ENCODE peak calls at places on chromosomes 4 and X, in ten cellular contexts. E is GM12878, G is A549, M is esophagus muscularis mucosa, N is tibial nerve, W is H1, K is suprapubic skin, H is ovary, F is transverse colon, Q is K562. B is an unnamed sample.

GRCh38 chrX:23403849-23404248 is 69.2 kb downstream of the PTCHD1 start:
- DNase-seq in E (no peak), K (no peak), M (no peak), H (no peak), Q (no peak), F (no peak), N (no peak), W (no peak), G (no peak), B (no peak)

GRCh38 chrX:134694935-134695334 is 36.7 kb upstream of the PLAC1 start:
- DNase-seq in G (no peak), K (no peak), F (no peak), H (no peak), N (no peak), W (no peak), M (no peak), Q (no peak), E (no peak), B (no peak)

GRCh38 chr4:40992472-40993298 is 221.7 kb downstream of the APBB2 start:
- DNase-seq in Q (no peak), N (no peak), F (no peak), K (no peak), M (no peak), H (peak), G (no peak), W (no peak), E (peak), B (no peak)

GRCh38 chr4:37389967-37390580 is 145.5 kb downstream of the NWD2 start:
- DNase-seq in N (no peak), E (no peak), G (peak), H (no peak), M (no peak), W (no peak), Q (peak), K (no peak), F (peak), B (no peak)

GRCh38 chr4:65217179-65217578 is 453.1 kb downstream of the EPHA5 start:
- DNase-seq in F (no peak), G (no peak), N (no peak), E (no peak), H (no peak), Q (no peak), M (no peak), K (no peak), W (no peak), B (no peak)

GRCh38 chr4:40699648-40700047 is 50.1 kb upstream of the NSUN7 start:
- DNase-seq in K (no peak), F (no peak), E (no peak), M (no peak), Q (no peak), N (no peak), W (no peak), H (no peak), G (no peak), B (no peak)

GRCh38 chrX:20729421-20729820 is 462.7 kb upstream of the RPS6KA3 start:
- DNase-seq in G (no peak), E (no peak), H (no peak), W (no peak), N (no peak), M (no peak), K (no peak), Q (no peak), F (no peak), B (no peak)

GRCh38 chr4:148215202-148215601 is 227.0 kb downstream of the NR3C2 start:
- DNase-seq in K (no peak), F (no peak), M (no peak), W (no peak), E (no peak), G (no peak), N (no peak), Q (no peak), H (no peak), B (no peak)

GRCh38 chr4:40192286-40193017 is 4.4 kb upstream of the RHOH start:
- DNase-seq in N (no peak), G (no peak), M (no peak), E (no peak), Q (no peak), K (no peak), H (no peak), W (no peak), F (peak), B (no peak)

DNA sequence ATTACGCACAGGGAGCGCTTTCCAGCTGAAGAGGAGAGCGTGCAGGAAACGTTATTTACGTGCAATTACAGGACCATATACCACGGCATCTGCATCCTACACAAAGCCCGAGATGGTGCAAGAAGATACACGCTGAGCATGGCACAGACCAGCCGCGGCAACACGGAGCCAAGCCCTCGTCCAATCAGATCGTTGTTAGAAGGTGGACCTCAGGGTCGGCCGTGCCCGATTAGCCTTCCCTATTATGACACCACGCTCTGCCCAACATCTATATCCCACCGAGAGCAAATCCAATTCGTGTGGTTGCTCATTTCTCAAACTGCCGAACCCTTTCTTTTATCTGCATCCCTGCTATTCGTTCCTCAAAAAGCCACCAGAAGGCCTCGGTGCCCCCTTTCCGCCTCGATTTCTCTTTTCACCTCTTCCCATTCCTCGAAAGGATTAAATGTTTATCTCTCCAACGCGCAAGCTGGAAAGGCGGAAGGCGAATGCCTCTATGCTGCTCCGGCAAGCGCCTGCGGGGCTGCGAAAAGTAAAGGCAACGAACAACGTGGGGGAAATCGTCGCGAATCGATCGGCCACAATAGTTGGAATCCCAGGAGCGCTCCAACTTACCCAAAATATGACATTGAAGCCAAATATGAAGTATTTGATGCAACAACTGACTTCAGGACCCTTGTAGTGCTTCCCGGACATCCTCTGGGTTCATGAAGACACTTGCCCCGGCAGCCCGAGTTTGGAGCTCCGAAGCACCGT is 702 bp downstream of the TSPAN5 start:
- DNase-seq in G (peak), M (no peak), K (no peak), W (no peak), N (no peak), Q (no peak), H (peak), F (peak), E (no peak), B (no peak)
- TF ChIP-seq POLR2A in G (no peak), M (no peak), K (no peak), W (no peak), N (no peak), Q (no peak), H (no peak), F (no peak), E (no peak), B (no peak)

GRCh38 chr4:99102634-99103033 is 14.0 kb upstream of the ADH5 start:
- DNase-seq in E (no peak), Q (no peak), M (peak), K (no peak), F (no peak), H (no peak), N (no peak), W (no peak), G (no peak), B (no peak)
- TF ChIP-seq EP300 in E (no peak), Q (no peak), M (no peak), K (no peak), F (no peak), H (no peak), N (no peak), W (no peak), G (no peak), B (no peak)

DNA sequence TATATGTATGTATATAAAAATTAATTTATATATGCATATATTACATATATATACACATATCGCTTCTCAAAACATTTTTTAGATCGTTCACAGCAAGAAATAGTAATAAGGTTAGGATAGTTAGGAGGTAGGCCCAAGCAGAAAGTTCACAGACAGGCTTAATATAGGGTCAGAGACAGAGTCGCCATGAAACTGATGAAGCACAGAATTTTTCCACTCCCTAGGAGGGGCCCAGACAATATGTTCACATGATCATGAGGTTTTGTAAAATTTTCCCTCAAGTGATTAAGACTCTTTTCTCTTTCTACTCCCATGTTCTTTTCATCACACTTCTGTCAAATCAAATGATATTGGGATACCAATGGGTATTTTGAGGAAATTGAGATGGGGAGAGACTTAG is 5.2 kb upstream of the ENAM start:
- DNase-seq in E (no peak), K (no peak), M (no peak), W (no peak), Q (no peak), H (no peak), N (no peak), G (no peak), F (no peak), B (no peak)
- TF ChIP-seq POLR2A in E (no peak), K (no peak), M (no peak), W (no peak), Q (no peak), H (no peak), N (no peak), G (no peak), F (no peak), B (no peak)

GRCh38 chrX:1392376-1393130 is 640 bp upstream of the SLC25A6 start:
- DNase-seq in G (peak), W (no peak), Q (peak), E (no peak), F (peak), K (no peak), M (no peak), N (peak), H (peak), B (peak)
- TF ChIP-seq EP300 in G (no peak), W (no peak), Q (no peak), E (no peak), F (no peak), K (no peak), M (no peak), N (peak), H (peak), B (peak)

GRCh38 chrX:47840106-47840505 is 3.4 kb downstream of the ZNF81 start:
- DNase-seq in G (no peak), K (no peak), W (no peak), N (no peak), E (no peak), M (no peak), F (no peak), Q (no peak), H (no peak), B (no peak)

GRCh38 chrX:47838361-47838760 is 1.7 kb downstream of the ZNF81 start:
- DNase-seq in E (no peak), F (no peak), G (no peak), K (no peak), W (no peak), N (no peak), M (no peak), H (no peak), Q (no peak), B (no peak)

GRCh38 chrX:47831788-47832187 is 4.9 kb upstream of the ZNF81 start:
- DNase-seq in H (no peak), N (no peak), Q (peak), E (no peak), F (peak), G (peak), K (peak), M (no peak), W (no peak), B (no peak)

GRCh38 chrX:47836164-47837072 is at the start of gene ZNF81:
- DNase-seq in Q (peak), M (peak), F (peak), E (peak), K (peak), G (peak), W (peak), N (peak), H (peak), B (peak)
- TF ChIP-seq POLR2A in Q (peak), M (no peak), F (peak), E (peak), K (no peak), G (peak), W (peak), N (peak), H (no peak), B (no peak)